ENCODE peak calls at places on chromosomes 12 and 14, in four cellular contexts. Z is RWPE1, N is heart right ventricle, L is mesothelial cell of epicardium. Q is an unnamed sample.

GRCh38 chr14:53367631-53368030 is 214.5 kb upstream of the DDHD1 start:
- DNase-seq in Z (no peak), N (no peak), L (no peak), Q (no peak)

GRCh38 chr12:124087251-124088141 is 114.5 kb downstream of the ZNF664 start:
- DNase-seq in Z (no peak), N (no peak), L (peak; percentile 45), Q (no peak)

GRCh38 chr12:22990501-22990900 is 365.5 kb downstream of the ETNK1 start:
- DNase-seq in L (no peak), N (no peak), Z (no peak), Q (no peak)

GRCh38 chr14:93977790-93978581 is 1.6 kb upstream of the ASB2 start:
- DNase-seq in L (no peak), N (no peak), Z (no peak), Q (no peak)

GRCh38 chr12:125064492-125064891 is 743 bp upstream of the AACS start:
- DNase-seq in N (no peak), Z (no peak), L (no peak), Q (no peak)

GRCh38 chr14:103755060-103755459 is 39.5 kb downstream of the ZFYVE21 start:
- DNase-seq in Z (no peak), N (no peak), L (no peak), Q (no peak)

GRCh38 chr12:76633415-76633814 is 73.8 kb upstream of the OSBPL8 start:
- DNase-seq in L (no peak), N (no peak), Z (no peak), Q (no peak)

GRCh38 chr12:10409387-10409786 is at the start of gene KLRC4:
- DNase-seq in L (no peak), Z (no peak), N (no peak), Q (no peak)

GRCh38 chr14:39006721-39007410 is 96.2 kb downstream of the SEC23A start:
- DNase-seq in N (no peak), Z (no peak), L (no peak), Q (no peak)

GRCh38 chr12:109685574-109686447 is 27.8 kb upstream of the FAM222A start:
- DNase-seq in Z (no peak), L (no peak), N (no peak), Q (no peak)

GRCh38 chr12:2264622-2265306 is 212.0 kb downstream of the CACNA1C start:
- DNase-seq in L (no peak), Z (peak; percentile 8), N (no peak), Q (no peak)

GRCh38 chr12:1373887-1374286 is 220.5 kb downstream of the FBXL14 start:
- DNase-seq in L (no peak), Z (no peak), N (no peak), Q (no peak)

DNA sequence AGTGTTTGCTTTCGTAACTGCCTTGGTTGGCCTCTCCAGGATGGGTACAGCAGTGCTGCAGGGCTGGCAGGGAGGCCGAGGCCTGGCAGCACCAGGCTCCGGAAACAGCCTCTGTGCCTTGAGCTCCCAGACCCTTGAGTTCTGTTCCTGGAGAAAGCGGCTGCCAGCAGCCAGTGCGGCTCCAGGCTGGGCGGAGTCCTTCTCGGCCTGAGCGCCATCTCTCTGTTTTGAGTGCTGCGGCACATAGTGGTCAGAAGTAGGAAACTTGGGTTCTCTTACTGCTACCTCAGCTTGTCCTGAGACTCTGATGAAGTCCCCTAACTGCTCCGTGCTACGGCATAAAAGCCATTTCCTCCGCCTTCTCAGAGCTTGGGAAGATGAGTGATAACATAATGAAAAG is 65.9 kb downstream of the KCNA1 start:
- DNase-seq in Z (no peak), L (no peak), N (no peak), Q (no peak)
- TF ChIP-seq CTCF in Z (no peak), L (no peak), N (no peak), Q (no peak)

GRCh38 chr12:120228041-120228290 is 27.1 kb upstream of the RPLP0 start:
- DNase-seq in L (no peak), Z (no peak), N (no peak), Q (no peak)

GRCh38 chr12:120225200-120225558 is 24.3 kb upstream of the RPLP0 start:
- DNase-seq in L (no peak), Z (no peak), N (no peak), Q (no peak)

GRCh38 chr12:120227233-120228040 is 26.5 kb upstream of the RPLP0 start:
- DNase-seq in L (no peak), Z (no peak), N (no peak), Q (no peak)

GRCh38 chr12:120224304-120225199 is 23.6 kb upstream of the RPLP0 start:
- DNase-seq in Z (no peak), N (peak; percentile 52), L (no peak), Q (no peak)

GRCh38 chr12:120225852-120226640 is 25.1 kb upstream of the RPLP0 start:
- DNase-seq in Z (no peak), N (no peak), L (no peak), Q (no peak)
- TF ChIP-seq CTCF in Z (no peak), N (peak; percentile 27), L (no peak), Q (no peak)

DNA sequence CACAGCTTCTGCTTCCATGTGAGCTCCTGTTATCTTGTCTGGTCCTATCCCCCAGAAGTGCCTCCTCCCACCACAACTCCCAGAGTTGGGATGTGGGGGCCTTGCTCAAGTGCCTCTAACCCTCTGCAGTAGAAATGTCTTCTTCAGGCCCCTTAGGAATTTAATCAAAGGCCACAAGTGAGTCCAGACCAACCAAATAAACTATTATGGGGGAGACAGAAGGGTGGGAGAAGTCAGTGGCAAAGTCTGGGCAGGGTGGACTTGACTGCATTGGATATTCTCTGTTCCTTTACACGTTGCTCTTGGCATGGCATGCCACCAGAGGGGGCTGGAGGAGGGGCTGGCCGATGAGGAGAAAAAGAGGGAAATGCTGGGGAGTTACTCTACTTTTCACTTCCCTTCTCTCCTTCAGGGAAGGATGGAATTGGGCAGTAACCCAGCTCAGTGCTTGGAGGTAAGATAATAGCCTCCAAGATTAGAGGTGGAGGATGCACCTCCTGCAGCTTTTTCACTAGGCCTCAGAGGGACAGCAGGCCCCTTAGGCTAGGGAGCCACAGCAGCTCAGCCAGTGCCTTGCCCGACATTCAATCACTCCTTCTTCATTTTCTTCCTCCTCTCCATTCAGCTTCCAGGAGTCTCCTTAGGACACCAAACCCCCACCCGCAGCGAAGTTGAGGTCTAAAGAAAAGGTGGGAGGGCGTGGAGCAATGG is 1.2 kb upstream of the AP1G2 start:
- DNase-seq in L (no peak), Z (no peak), N (no peak), Q (no peak)
- TF ChIP-seq CTCF in L (no peak), Z (no peak), N (peak; percentile 12), Q (no peak)

GRCh38 chr12:54414191-54414525 is 4.9 kb downstream of the ITGA5 start:
- DNase-seq in N (no peak), Z (no peak), L (no peak), Q (no peak)

GRCh38 chr12:54417712-54418440 is 1.2 kb downstream of the ITGA5 start:
- DNase-seq in N (peak; percentile 40), L (peak; percentile 45), Z (no peak), Q (no peak)

GRCh38 chr12:54413284-54414190 is 5.5 kb downstream of the ITGA5 start:
- DNase-seq in Z (no peak), N (peak; percentile 57), L (no peak), Q (no peak)

GRCh38 chr12:54416908-54417603 is 2.0 kb downstream of the ITGA5 start:
- DNase-seq in L (no peak), Z (peak; percentile 60), N (no peak), Q (no peak)

GRCh38 chr12:54415223-54415929 is 3.7 kb downstream of the ITGA5 start:
- DNase-seq in L (no peak), Z (no peak), N (no peak), Q (no peak)
- TF ChIP-seq CTCF in L (no peak), Z (no peak), N (no peak), Q (no peak)